ENCODE peak calls at places on chromosomes 1 and 21, in six cellular contexts. Q is T-helper 1 cell, D is BE2C, A is RPMI7951, I is HAP-1, G is NCI-H1105 treated with DMSO at 0.1 percent for 48 hours. H is an unnamed sample.

GRCh38 chr21:42524341-42525227 is 10.9 kb downstream of the SLC37A1 start:
- DNase-seq in Q (no peak), D (peak), A (peak), I (peak), G (peak), H (peak)

GRCh38 chr1:225449774-225450173 is 21.9 kb upstream of the LBR start:
- DNase-seq in Q (no peak), D (no peak), A (no peak), I (no peak), G (no peak), H (no peak)

GRCh38 chr1:243354511-243355153 is 98.8 kb downstream of the SDCCAG8 start:
- DNase-seq in Q (peak), D (no peak), A (peak), I (no peak), G (no peak), H (peak)

GRCh38 chr1:18902523-18903312 is at the start of gene ALDH4A1:
- DNase-seq in Q (peak), D (peak), A (peak), I (peak), G (peak), H (peak)

GRCh38 chr1:200366577-200367253 is 43.1 kb downstream of the ZNF281 start:
- DNase-seq in Q (no peak), D (no peak), A (no peak), I (no peak), G (peak), H (no peak)

GRCh38 chr1:110383311-110383990 is 7.4 kb downstream of the SLC16A4 start:
- DNase-seq in Q (peak), D (no peak), A (peak), I (no peak), G (no peak), H (no peak)

GRCh38 chr1:66134004-66134403 is 341.3 kb downstream of the PDE4B start:
- DNase-seq in Q (no peak), D (no peak), A (no peak), I (no peak), G (no peak), H (no peak)

GRCh38 chr1:66270122-66270812 is 263.7 kb upstream of the SGIP1 start:
- DNase-seq in Q (no peak), D (no peak), A (no peak), I (no peak), G (no peak), H (no peak)

GRCh38 chr21:26783801-26784200 is 61.4 kb downstream of the ADAMTS1 start:
- DNase-seq in Q (no peak), D (no peak), A (no peak), I (no peak), G (no peak), H (no peak)

GRCh38 chr1:2206813-2207488 is 12.4 kb upstream of the FAAP20 start:
- DNase-seq in Q (no peak), D (no peak), A (no peak), I (no peak), G (no peak), H (no peak)

GRCh38 chr1:229379901-229380300 is 37.1 kb upstream of the CCSAP start:
- DNase-seq in Q (no peak), D (no peak), A (no peak), I (no peak), G (no peak), H (no peak)

GRCh38 chr1:229710746-229711145 is 84.7 kb downstream of the URB2 start:
- DNase-seq in Q (no peak), D (no peak), A (no peak), I (no peak), G (no peak), H (no peak)

GRCh38 chr1:60972841-60973364 is 109.5 kb upstream of the NFIA start:
- DNase-seq in Q (no peak), D (no peak), A (peak), I (no peak), G (no peak), H (no peak)

GRCh38 chr21:17660862-17661261 is 48.2 kb upstream of the BTG3 start:
- DNase-seq in Q (no peak), D (no peak), A (no peak), I (no peak), G (no peak), H (peak)

GRCh38 chr1:156455362-156455761 is 45.2 kb downstream of the MEF2D start:
- DNase-seq in Q (no peak), D (no peak), A (no peak), I (no peak), G (no peak), H (no peak)

GRCh38 chr1:200999667-201000066 is 23.8 kb downstream of the KIF21B start:
- DNase-seq in Q (no peak), D (no peak), A (no peak), I (no peak), G (no peak), H (no peak)

GRCh38 chr1:42214447-42214871 is 49.9 kb upstream of the GUCA2A start:
- DNase-seq in Q (no peak), D (no peak), A (peak), I (peak), G (no peak), H (no peak)

GRCh38 chr1:233520510-233521191 is 93.3 kb upstream of the KCNK1 start:
- DNase-seq in Q (no peak), D (no peak), A (peak), I (no peak), G (no peak), H (no peak)

GRCh38 chr1:50023292-50024159 is at the start of gene AGBL4:
- DNase-seq in Q (no peak), D (peak), A (peak), I (peak), G (peak), H (no peak)

GRCh38 chr1:91699339-91699970 is 186.5 kb downstream of the TGFBR3 start:
- DNase-seq in Q (peak), D (no peak), A (peak), I (no peak), G (no peak), H (no peak)

GRCh38 chr1:1199961-1200875 is 6.2 kb downstream of the TNFRSF18 start:
- DNase-seq in Q (no peak), D (peak), A (no peak), I (no peak), G (no peak), H (no peak)

GRCh38 chr1:173206816-173207595 is at the start of gene TNFSF4:
- DNase-seq in Q (no peak), D (no peak), A (no peak), I (no peak), G (no peak), H (no peak)

GRCh38 chr1:167427843-167428242 is 90.5 kb downstream of the CD247 start:
- DNase-seq in Q (no peak), D (no peak), A (no peak), I (no peak), G (no peak), H (no peak)

H was measured in SK-N-DZ.